ENCODE peak calls at places on chromosomes 11 and 22, in ten cellular contexts. One of them, this sample, is unnamed.
A peak's percentile ranks its signal among the peaks of the same experiment; 100 is the strongest.

GRCh38 chr11:70900540-70900939 is 351.8 kb downstream of the SHANK2 start:
- DNase-seq in stomach: peak; percentile 55
- DNase-seq in HAP-1: no peak
- DNase-seq in endodermal cell: no peak
- DNase-seq in foreskin fibroblast: no peak
- DNase-seq in uterus: no peak
- DNase-seq in tibial nerve: no peak
- DNase-seq in choroid plexus epithelial cell: no peak
- DNase-seq in lung: no peak
- DNase-seq in psoas muscle: no peak
- DNase-seq in this sample: no peak

GRCh38 chr11:14454861-14455632 is 44.6 kb downstream of the COPB1 start:
- DNase-seq in foreskin fibroblast: no peak
- DNase-seq in lung: no peak
- DNase-seq in psoas muscle: no peak
- DNase-seq in tibial nerve: no peak
- DNase-seq in choroid plexus epithelial cell: peak; percentile 62
- DNase-seq in endodermal cell: peak; percentile 45
- DNase-seq in HAP-1: peak; percentile 22
- DNase-seq in stomach: no peak
- DNase-seq in uterus: no peak
- DNase-seq in this sample: no peak

GRCh38 chr11:112321521-112322172 is 61.0 kb upstream of the PLET1 start:
- DNase-seq in choroid plexus epithelial cell: peak; percentile 97
- DNase-seq in foreskin fibroblast: peak; percentile 72
- DNase-seq in psoas muscle: peak; percentile 63
- DNase-seq in lung: peak; percentile 89
- DNase-seq in HAP-1: peak; percentile 8
- DNase-seq in stomach: peak; percentile 81
- DNase-seq in uterus: no peak
- DNase-seq in endodermal cell: peak; percentile 62
- DNase-seq in tibial nerve: no peak
- DNase-seq in this sample: peak; percentile 83

GRCh38 chr22:50622723-50623327 is 5.1 kb downstream of the ARSA start:
- DNase-seq in uterus: no peak
- DNase-seq in HAP-1: no peak
- DNase-seq in foreskin fibroblast: no peak
- DNase-seq in tibial nerve: no peak
- DNase-seq in lung: no peak
- DNase-seq in choroid plexus epithelial cell: no peak
- DNase-seq in stomach: peak; percentile 92
- DNase-seq in endodermal cell: peak; percentile 57
- DNase-seq in psoas muscle: no peak
- DNase-seq in this sample: peak; percentile 93

GRCh38 chr11:66971483-66971882 is 3.6 kb upstream of the C11orf86 start:
- DNase-seq in foreskin fibroblast: no peak
- DNase-seq in psoas muscle: no peak
- DNase-seq in stomach: no peak
- DNase-seq in uterus: no peak
- DNase-seq in HAP-1: no peak
- DNase-seq in endodermal cell: no peak
- DNase-seq in choroid plexus epithelial cell: no peak
- DNase-seq in lung: no peak
- DNase-seq in tibial nerve: no peak
- DNase-seq in this sample: no peak

GRCh38 chr22:23402275-23403151 is 177.6 kb downstream of the IGLL1 start:
- DNase-seq in endodermal cell: peak; percentile 93
- DNase-seq in uterus: peak; percentile 45
- DNase-seq in psoas muscle: peak; percentile 47
- DNase-seq in HAP-1: peak; percentile 78
- DNase-seq in stomach: peak; percentile 75
- DNase-seq in tibial nerve: no peak
- DNase-seq in choroid plexus epithelial cell: peak; percentile 57
- DNase-seq in foreskin fibroblast: peak; percentile 29
- DNase-seq in lung: peak; percentile 68
- DNase-seq in this sample: peak; percentile 93

GRCh38 chr11:1906146-1906545 is 13.4 kb upstream of the TNNT3 start:
- DNase-seq in tibial nerve: no peak
- DNase-seq in stomach: no peak
- DNase-seq in psoas muscle: no peak
- DNase-seq in foreskin fibroblast: no peak
- DNase-seq in endodermal cell: no peak
- DNase-seq in uterus: no peak
- DNase-seq in lung: no peak
- DNase-seq in choroid plexus epithelial cell: no peak
- DNase-seq in HAP-1: no peak
- DNase-seq in this sample: no peak

GRCh38 chr22:29071261-29072045 is 1.4 kb upstream of the KREMEN1 start:
- DNase-seq in lung: no peak
- DNase-seq in choroid plexus epithelial cell: peak; percentile 23
- DNase-seq in endodermal cell: peak; percentile 88
- DNase-seq in psoas muscle: peak; percentile 49
- DNase-seq in stomach: peak; percentile 65
- DNase-seq in tibial nerve: no peak
- DNase-seq in uterus: peak; percentile 42
- DNase-seq in HAP-1: no peak
- DNase-seq in foreskin fibroblast: no peak
- DNase-seq in this sample: peak; percentile 76

GRCh38 chr22:45742866-45743450 is 71.3 kb downstream of the ATXN10 start:
- DNase-seq in lung: peak; percentile 74
- DNase-seq in tibial nerve: no peak
- DNase-seq in psoas muscle: peak; percentile 44
- DNase-seq in stomach: peak; percentile 30
- DNase-seq in uterus: no peak
- DNase-seq in choroid plexus epithelial cell: peak; percentile 85
- DNase-seq in endodermal cell: no peak
- DNase-seq in foreskin fibroblast: peak; percentile 72
- DNase-seq in HAP-1: peak; percentile 77
- DNase-seq in this sample: no peak

GRCh38 chr22:49240472-49240871 is 587.2 kb downstream of the BRD1 start:
- DNase-seq in endodermal cell: no peak
- DNase-seq in HAP-1: no peak
- DNase-seq in psoas muscle: no peak
- DNase-seq in uterus: no peak
- DNase-seq in stomach: no peak
- DNase-seq in foreskin fibroblast: no peak
- DNase-seq in tibial nerve: no peak
- DNase-seq in choroid plexus epithelial cell: no peak
- DNase-seq in lung: no peak
- DNase-seq in this sample: no peak

GRCh38 chr11:111941963-111942362 is 4.8 kb downstream of the DIXDC1 start:
- DNase-seq in HAP-1: no peak
- DNase-seq in psoas muscle: peak; percentile 55
- DNase-seq in uterus: no peak
- DNase-seq in choroid plexus epithelial cell: no peak
- DNase-seq in tibial nerve: no peak
- DNase-seq in foreskin fibroblast: no peak
- DNase-seq in lung: no peak
- DNase-seq in stomach: no peak
- DNase-seq in endodermal cell: no peak
- DNase-seq in this sample: no peak

GRCh38 chr11:130449996-130450419 is 1.6 kb downstream of the ADAMTS15 start:
- DNase-seq in psoas muscle: peak; percentile 82
- DNase-seq in endodermal cell: peak; percentile 97
- DNase-seq in lung: peak; percentile 77
- DNase-seq in uterus: peak; percentile 89
- DNase-seq in foreskin fibroblast: peak; percentile 34
- DNase-seq in HAP-1: no peak
- DNase-seq in choroid plexus epithelial cell: peak; percentile 93
- DNase-seq in tibial nerve: peak; percentile 81
- DNase-seq in stomach: peak; percentile 79
- DNase-seq in this sample: peak; percentile 65

DNA sequence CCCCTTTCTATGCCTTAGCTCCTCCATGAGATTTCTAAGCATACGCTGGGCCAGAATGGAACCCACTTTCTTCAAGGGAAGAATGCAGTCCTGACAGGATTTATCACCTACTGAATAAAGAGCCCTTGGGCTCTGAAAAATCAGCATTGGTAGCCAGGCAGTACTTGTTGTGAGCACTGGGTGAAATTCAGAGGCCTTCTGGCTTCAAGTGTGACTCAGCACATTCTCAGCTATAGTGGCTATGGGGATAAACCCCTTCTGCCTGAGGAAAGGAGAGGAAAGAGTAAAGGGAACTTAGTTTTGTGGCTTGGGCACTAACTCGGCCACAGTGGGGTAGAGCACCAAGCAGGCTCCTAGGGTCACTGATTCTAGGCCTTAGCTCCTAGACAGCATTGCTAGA is 574.8 kb downstream of the JRKL start:
- DNase-seq in stomach: no peak
- DNase-seq in tibial nerve: no peak
- DNase-seq in choroid plexus epithelial cell: no peak
- DNase-seq in endodermal cell: peak; percentile 38
- DNase-seq in uterus: no peak
- DNase-seq in HAP-1: no peak
- DNase-seq in foreskin fibroblast: no peak
- DNase-seq in lung: no peak
- DNase-seq in psoas muscle: no peak
- DNase-seq in this sample: no peak
- H3K4me3 ChIP-seq in stomach: no peak overlapping the region
- H3K4me3 ChIP-seq in tibial nerve: no peak overlapping the region
- H3K4me3 ChIP-seq in choroid plexus epithelial cell: no peak overlapping the region
- H3K4me3 ChIP-seq in endodermal cell: no peak overlapping the region
- H3K4me3 ChIP-seq in uterus: no peak overlapping the region
- H3K4me3 ChIP-seq in HAP-1: no peak overlapping the region
- H3K4me3 ChIP-seq in foreskin fibroblast: no peak overlapping the region
- H3K4me3 ChIP-seq in lung: no peak overlapping the region
- H3K4me3 ChIP-seq in psoas muscle: no peak overlapping the region
- H3K4me3 ChIP-seq in this sample: no peak overlapping the region

DNA sequence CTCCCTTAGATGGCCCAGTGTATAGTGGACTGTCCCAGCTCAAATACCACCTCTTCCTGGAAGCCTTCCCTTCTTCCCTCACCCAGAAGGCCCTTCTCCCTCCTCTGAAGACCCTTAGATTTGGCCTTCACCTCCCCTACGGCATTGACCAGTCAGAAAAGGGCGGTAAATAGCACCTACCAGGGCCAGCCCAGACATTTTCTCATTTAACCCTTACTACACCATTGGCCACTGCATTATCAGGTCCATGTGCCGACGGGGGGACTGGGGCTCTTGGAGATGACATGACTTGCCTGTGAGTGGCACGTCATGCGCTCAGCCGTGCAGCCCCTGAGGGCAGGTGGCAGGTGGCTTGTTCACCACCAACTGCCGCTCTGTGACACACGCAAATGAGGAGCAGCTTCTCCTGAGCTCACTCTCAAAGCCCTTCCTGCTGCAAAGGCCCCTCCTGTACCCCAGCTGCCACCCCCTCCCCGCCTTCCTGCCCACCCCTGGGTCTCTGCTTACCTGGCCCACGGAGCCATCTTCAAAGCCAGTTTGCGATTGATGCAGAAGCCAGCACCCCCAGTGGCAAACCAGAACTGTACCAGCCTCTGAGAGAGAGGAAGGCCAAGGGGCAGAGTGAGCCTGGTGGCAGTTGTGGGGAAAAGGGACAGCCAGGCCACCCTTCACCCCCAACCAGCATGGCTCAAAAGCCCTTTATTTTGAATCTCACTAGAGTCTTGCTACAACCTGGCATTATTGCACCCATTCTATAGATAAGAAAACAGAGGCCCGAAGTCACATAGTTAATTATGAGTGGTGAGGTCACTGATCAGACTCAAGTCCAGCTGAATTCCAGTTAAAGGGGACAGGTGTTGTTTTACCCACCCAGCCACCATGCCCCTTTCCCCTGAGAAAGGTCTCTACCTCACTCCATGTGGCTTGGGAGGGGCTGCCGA is 9.5 kb downstream of the MFNG start:
- DNase-seq in tibial nerve: no peak
- DNase-seq in endodermal cell: no peak
- DNase-seq in uterus: no peak
- DNase-seq in HAP-1: no peak
- DNase-seq in psoas muscle: no peak
- DNase-seq in stomach: no peak
- DNase-seq in foreskin fibroblast: no peak
- DNase-seq in choroid plexus epithelial cell: no peak
- DNase-seq in lung: no peak
- DNase-seq in this sample: no peak
- H3K4me3 ChIP-seq in tibial nerve: no peak overlapping the region
- H3K4me3 ChIP-seq in endodermal cell: no peak overlapping the region
- H3K4me3 ChIP-seq in uterus: no peak overlapping the region
- H3K4me3 ChIP-seq in HAP-1: no peak overlapping the region
- H3K4me3 ChIP-seq in psoas muscle: no peak overlapping the region
- H3K4me3 ChIP-seq in stomach: no peak overlapping the region
- H3K4me3 ChIP-seq in foreskin fibroblast: no peak overlapping the region
- H3K4me3 ChIP-seq in choroid plexus epithelial cell: no peak overlapping the region
- H3K4me3 ChIP-seq in lung: no peak overlapping the region
- H3K4me3 ChIP-seq in this sample: no peak overlapping the region

DNA sequence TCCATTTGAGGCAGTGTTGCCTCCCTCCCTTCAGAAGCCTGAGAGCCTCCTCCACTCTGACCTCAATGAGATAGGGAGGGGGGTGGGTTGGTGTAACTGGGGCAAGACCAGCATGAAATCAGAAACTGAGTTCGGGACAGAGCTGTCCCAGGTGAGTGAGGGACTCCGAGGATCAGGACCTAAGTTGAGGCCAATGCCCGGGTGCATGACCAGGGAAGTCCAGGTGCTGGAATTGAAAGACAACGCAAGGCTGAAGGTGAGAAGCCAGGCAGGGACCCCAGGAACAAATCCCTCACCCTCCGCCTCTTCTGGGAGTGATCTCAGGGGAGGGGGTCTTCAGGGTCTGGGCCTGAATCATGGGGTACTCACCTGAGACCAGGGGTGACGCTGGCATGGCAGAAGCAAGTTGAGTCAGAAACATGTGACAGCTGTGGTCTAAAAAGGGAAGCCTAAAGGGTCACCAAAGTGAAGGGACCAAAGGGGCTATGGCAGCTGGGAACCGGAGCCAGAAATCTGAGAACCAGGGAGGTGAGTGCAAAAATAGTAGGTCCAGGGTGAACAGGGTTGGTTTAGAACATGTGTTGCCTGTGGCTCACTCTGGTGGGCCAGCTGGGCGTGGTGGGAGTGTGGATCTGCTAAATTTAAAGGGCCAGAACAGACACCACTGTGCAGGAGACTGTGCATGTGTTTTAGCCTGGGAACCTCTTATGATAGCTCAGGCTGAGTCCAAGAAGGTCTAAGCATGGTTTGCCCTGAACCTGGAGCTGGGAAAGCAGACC is 41.1 kb upstream of the ZBED5 start:
- DNase-seq in psoas muscle: peak; percentile 68
- DNase-seq in uterus: no peak
- DNase-seq in lung: no peak
- DNase-seq in HAP-1: no peak
- DNase-seq in tibial nerve: no peak
- DNase-seq in choroid plexus epithelial cell: peak; percentile 79
- DNase-seq in stomach: no peak
- DNase-seq in endodermal cell: no peak
- DNase-seq in foreskin fibroblast: peak; percentile 85
- DNase-seq in this sample: no peak
- H3K4me3 ChIP-seq in psoas muscle: peak overlapping the region; percentile 67
- H3K4me3 ChIP-seq in uterus: no peak overlapping the region
- H3K4me3 ChIP-seq in lung: no peak overlapping the region
- H3K4me3 ChIP-seq in HAP-1: no peak overlapping the region
- H3K4me3 ChIP-seq in tibial nerve: no peak overlapping the region
- H3K4me3 ChIP-seq in choroid plexus epithelial cell: no peak overlapping the region
- H3K4me3 ChIP-seq in stomach: no peak overlapping the region
- H3K4me3 ChIP-seq in endodermal cell: no peak overlapping the region
- H3K4me3 ChIP-seq in foreskin fibroblast: peak overlapping the region; percentile 36
- H3K4me3 ChIP-seq in this sample: no peak overlapping the region

DNA sequence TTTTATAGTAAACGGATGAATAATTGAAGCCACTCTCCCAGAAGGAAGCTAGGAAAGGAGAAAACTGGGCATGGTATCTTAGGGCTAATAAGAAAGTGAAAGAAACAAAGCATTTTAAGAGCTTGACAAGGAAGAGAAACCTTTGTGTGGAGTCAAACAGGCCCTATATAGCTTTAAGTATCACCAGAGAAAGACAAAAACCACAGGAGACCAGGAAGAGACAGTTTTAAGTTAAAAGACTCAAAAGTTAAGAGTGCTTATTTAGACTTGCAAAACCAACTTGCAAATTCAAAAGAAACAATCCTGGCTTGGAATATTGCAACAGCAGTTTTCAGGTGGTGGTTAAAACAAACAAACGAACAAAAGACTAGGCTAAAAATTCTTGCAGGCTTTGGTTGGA is 3.4 kb downstream of the PAK1 start:
- DNase-seq in HAP-1: no peak
- DNase-seq in endodermal cell: no peak
- DNase-seq in lung: no peak
- DNase-seq in choroid plexus epithelial cell: no peak
- DNase-seq in uterus: no peak
- DNase-seq in psoas muscle: no peak
- DNase-seq in stomach: no peak
- DNase-seq in foreskin fibroblast: no peak
- DNase-seq in tibial nerve: no peak
- DNase-seq in this sample: no peak
- H3K4me3 ChIP-seq in HAP-1: no peak overlapping the region
- H3K4me3 ChIP-seq in endodermal cell: peak overlapping the region; percentile 27
- H3K4me3 ChIP-seq in lung: no peak overlapping the region
- H3K4me3 ChIP-seq in choroid plexus epithelial cell: no peak overlapping the region
- H3K4me3 ChIP-seq in uterus: no peak overlapping the region
- H3K4me3 ChIP-seq in psoas muscle: no peak overlapping the region
- H3K4me3 ChIP-seq in stomach: peak overlapping the region; percentile 20
- H3K4me3 ChIP-seq in foreskin fibroblast: no peak overlapping the region
- H3K4me3 ChIP-seq in tibial nerve: no peak overlapping the region
- H3K4me3 ChIP-seq in this sample: no peak overlapping the region